ENCODE peak calls at places on chromosomes 11 and 22, in eight cellular contexts. U, G, X, K, Z, I, B and E are unnamed samples.
A peak's percentile ranks its signal among the peaks of the same experiment; 100 is the strongest.

GRCh38 chr11:119346605-119347004 is at the start of gene MFRP:
- DNase-seq in U (no peak), G (no peak), X (no peak), K (no peak), Z (no peak), I (no peak), B (no peak), E (no peak)

GRCh38 chr11:76604652-76605241 is 65.8 kb downstream of the LRRC32 start:
- DNase-seq in U (peak; percentile 52), G (peak; percentile 44), X (no peak), K (no peak), Z (peak; percentile 86), I (no peak), B (peak; percentile 89), E (peak; percentile 94)

GRCh38 chr11:7575841-7576451 is 62.1 kb downstream of the PPFIBP2 start:
- DNase-seq in U (peak; percentile 85), G (peak; percentile 78), X (no peak), K (peak; percentile 56), Z (no peak), I (no peak), B (no peak), E (no peak)

GRCh38 chr11:120306519-120307242 is 18.4 kb upstream of the TLCD5 start:
- DNase-seq in U (no peak), G (peak; percentile 54), X (no peak), K (peak; percentile 65), Z (no peak), I (no peak), B (no peak), E (no peak)

GRCh38 chr11:132024587-132025295 is 654.3 kb downstream of the NTM start:
- DNase-seq in U (no peak), G (no peak), X (no peak), K (no peak), Z (no peak), I (no peak), B (peak; percentile 47), E (no peak)

GRCh38 chr11:32563600-32563959 is 20.1 kb upstream of the EIF3M start:
- DNase-seq in U (no peak), G (no peak), X (no peak), K (no peak), Z (no peak), I (no peak), B (no peak), E (no peak)

GRCh38 chr22:47645450-47645914 is 883.0 kb downstream of the TBC1D22A start:
- DNase-seq in U (no peak), G (no peak), X (no peak), K (peak; percentile 15), Z (no peak), I (no peak), B (peak; percentile 26), E (no peak)

GRCh38 chr22:22604326-22605073 is 39.9 kb upstream of the GGTLC2 start:
- DNase-seq in U (no peak), G (no peak), X (no peak), K (no peak), Z (no peak), I (no peak), B (peak; percentile 75), E (no peak)

GRCh38 chr11:74818283-74818946 is 69.8 kb downstream of the RNF169 start:
- DNase-seq in U (no peak), G (no peak), X (no peak), K (no peak), Z (no peak), I (no peak), B (no peak), E (no peak)

GRCh38 chr11:4593739-4594138 is at the start of gene OR52I1:
- DNase-seq in U (no peak), G (no peak), X (no peak), K (no peak), Z (no peak), I (no peak), B (no peak), E (no peak)

GRCh38 chr22:49007013-49007653 is 820.5 kb downstream of the BRD1 start:
- DNase-seq in U (no peak), G (no peak), X (no peak), K (no peak), Z (peak; percentile 29), I (no peak), B (peak; percentile 89), E (no peak)

GRCh38 chr11:726278-726915 is 20.4 kb downstream of the EPS8L2 start:
- DNase-seq in U (peak; percentile 84), G (peak; percentile 77), X (no peak), K (no peak), Z (peak; percentile 63), I (no peak), B (no peak), E (peak; percentile 62)

GRCh38 chr22:49760630-49761571 is 66.8 kb downstream of the BRD1 start:
- DNase-seq in U (peak; percentile 46), G (no peak), X (no peak), K (no peak), Z (no peak), I (no peak), B (no peak), E (peak; percentile 27)

GRCh38 chr11:64107300-64107699 is 58.6 kb downstream of the MACROD1 start:
- DNase-seq in U (no peak), G (no peak), X (no peak), K (no peak), Z (no peak), I (no peak), B (no peak), E (no peak)

DNA sequence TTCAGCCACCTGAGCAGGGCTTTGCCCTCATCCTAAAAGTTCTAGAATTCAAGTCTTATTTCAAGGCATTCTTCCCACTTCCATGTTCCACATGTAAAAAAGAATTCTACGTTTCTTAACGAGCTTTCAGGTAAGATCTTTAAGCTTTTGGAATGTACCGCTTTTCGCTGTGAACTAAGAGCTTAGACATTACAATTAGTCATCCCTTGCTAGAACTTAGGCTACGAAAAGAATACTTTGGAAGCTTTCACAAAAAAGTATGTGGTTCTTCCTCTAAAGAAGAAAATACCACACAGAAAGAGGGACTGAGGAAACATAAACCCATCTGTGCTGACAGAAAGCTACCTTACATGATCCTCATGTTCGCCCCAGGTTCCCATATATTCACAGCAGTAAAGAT is 1.9 kb downstream of the NUMA1 start:
- DNase-seq in U (no peak), G (no peak), X (no peak), K (no peak), Z (no peak), I (no peak), B (no peak), E (no peak)
- H3K4me3 ChIP-seq in U (no peak overlapping the region), G (no peak overlapping the region), X (no peak overlapping the region), K (peak overlapping the region; percentile 85), Z (no peak overlapping the region), I (no peak overlapping the region), B (no peak overlapping the region), E (no peak overlapping the region)

DNA sequence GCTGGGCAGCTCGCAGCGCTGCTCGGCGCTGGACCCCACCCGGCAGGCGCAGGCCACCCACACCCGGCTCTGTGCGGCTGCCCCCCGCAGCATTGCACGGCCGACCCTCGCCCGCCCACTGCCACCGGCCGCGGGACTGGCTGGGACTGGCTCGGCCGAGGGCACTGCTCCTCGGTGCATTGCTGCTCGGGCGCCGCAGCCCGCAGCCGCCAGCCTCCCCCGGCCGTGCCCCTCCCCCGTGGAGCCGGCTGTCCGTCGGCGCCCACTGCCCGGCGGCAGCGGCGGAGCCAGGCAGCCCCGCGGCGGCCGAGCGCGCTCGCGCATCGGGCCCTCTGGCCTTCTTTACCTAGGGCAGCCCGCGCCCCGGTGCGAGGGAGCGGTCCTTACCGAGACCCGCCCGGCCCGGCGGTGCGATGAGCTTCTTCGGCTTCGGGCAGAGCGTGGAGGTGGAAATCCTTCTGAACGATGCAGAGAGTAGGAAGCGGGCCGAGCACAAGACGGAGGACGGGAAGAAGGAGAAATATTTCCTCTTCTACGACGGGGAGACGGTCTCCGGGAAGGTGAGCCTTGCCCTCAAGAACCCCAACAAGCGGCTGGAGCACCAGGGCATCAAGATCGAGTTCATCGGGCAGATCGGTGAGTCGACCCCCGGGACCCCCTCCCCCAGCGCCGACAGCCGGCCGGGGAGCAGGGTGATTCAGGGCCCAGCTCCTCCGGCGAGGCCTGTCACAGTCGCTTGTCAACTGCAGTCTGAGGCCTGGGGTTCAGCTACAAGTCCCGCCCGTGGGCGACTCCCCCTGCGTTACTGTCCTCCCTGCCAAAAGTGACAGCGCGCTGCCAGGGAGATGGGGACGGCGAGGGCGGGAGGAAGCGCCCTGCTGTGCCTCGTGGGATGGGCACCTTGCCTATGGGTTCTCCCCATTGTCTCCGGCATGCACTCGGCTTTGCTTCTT is 515 bp downstream of the VPS26B start:
- DNase-seq in U (peak; percentile 66), G (peak; percentile 50), X (no peak), K (peak; percentile 10), Z (peak; percentile 93), I (peak; percentile 29), B (no peak), E (peak; percentile 81)
- TF ChIP-seq POLR2A in U (no peak), G (peak; percentile 8), X (no peak), K (peak; percentile 56), Z (peak; percentile 71), I (no peak), B (no peak), E (no peak)

DNA sequence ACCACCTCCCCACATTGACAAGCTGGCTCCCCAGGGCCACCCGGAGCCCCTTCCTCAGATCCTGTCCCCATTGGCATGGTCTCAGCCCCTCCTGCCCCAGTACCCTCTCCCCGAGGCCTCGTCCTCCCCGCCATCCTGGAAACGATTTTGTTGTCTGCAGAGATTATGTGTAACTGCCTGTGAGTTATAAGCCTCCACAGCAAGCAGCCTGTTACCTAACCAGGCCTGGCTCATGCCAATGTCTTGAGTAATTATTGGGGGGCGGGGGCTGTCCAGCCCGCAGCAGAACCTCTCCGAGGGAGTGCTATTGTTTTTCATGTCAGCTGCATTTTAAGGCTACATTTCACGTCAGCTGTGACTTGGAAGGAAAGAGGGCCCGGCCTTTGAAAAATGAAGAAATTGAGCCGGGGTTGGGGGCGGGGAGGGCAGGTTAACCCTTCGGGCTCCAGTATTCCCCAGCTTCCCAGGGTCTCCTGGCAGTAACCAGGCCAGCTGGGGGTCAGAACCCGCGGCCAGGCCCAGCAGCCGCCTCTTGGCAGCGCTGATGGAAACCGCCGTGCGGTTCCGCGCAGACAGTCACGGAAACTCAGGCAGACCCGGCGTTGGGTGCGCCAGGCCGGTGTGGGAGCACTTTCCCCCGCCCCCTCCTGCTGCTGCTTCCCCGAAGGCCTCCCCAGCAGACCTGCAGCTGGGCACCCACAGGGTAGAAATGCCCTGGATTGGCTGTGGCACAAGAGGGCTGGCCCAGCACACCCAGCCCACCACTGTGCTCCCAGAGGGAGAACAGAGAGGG is 59.5 kb downstream of the CDKN1C start:
- DNase-seq in U (no peak), G (peak; percentile 63), X (peak; percentile 81), K (no peak), Z (no peak), I (peak; percentile 94), B (peak; percentile 94), E (peak; percentile 73)
- H3K4me3 ChIP-seq in U (no peak overlapping the region), G (no peak overlapping the region), X (peak overlapping the region; percentile 31), K (no peak overlapping the region), Z (no peak overlapping the region), I (no peak overlapping the region), B (peak overlapping the region; percentile 34), E (no peak overlapping the region)

GRCh38 chr11:65506770-65507485 is 8.1 kb downstream of the MALAT1 start:
- DNase-seq in U (no peak), G (peak; percentile 74), X (peak; percentile 57), K (no peak), Z (no peak), I (no peak), B (no peak), E (peak; percentile 85)
- TF ChIP-seq POLR2A in U (peak; percentile 43), G (peak; percentile 80), X (no peak), K (peak; percentile 20), Z (peak; percentile 73), I (no peak), B (no peak), E (peak; percentile 82)

GRCh38 chr22:46335201-46336118 is at the start of gene TRMU:
- DNase-seq in U (peak; percentile 90), G (peak; percentile 88), X (peak; percentile 62), K (peak; percentile 85), Z (peak; percentile 89), I (peak; percentile 75), B (no peak), E (peak; percentile 83)
- H3K4me3 ChIP-seq in U (peak within 1 kb of the TSS; percentile 94), G (peak within 1 kb of the TSS; percentile 82), X (peak within 1 kb of the TSS; percentile 99), K (peak within 1 kb of the TSS; percentile 98), Z (peak within 1 kb of the TSS; percentile 99), I (peak within 1 kb of the TSS; percentile 88), B (peak within 1 kb of the TSS; percentile 90), E (peak within 1 kb of the TSS; percentile 28)

GRCh38 chr22:39306456-39307361 is 12.7 kb downstream of the RPL3 start:
- DNase-seq in U (no peak), G (peak; percentile 45), X (no peak), K (peak; percentile 54), Z (no peak), I (no peak), B (no peak), E (no peak)
- TF ChIP-seq POLR2A in U (no peak), G (no peak), X (no peak), K (no peak), Z (no peak), I (no peak), B (no peak), E (no peak)